ENCODE peak calls at places on chromosomes 16 and 17, in five cellular contexts. K is GM12865, Z is cardiac fibroblast, N is mucosa of descending colon, O is AG09309. Q is an unnamed sample.

GRCh38 chr17:44608732-44609435 is 47.4 kb upstream of the MEIOC start:
- DNase-seq in O (no peak), Z (no peak), N (no peak), K (no peak), Q (no peak)

GRCh38 chr16:85130707-85131028 is 18.4 kb upstream of the CIBAR2 start:
- DNase-seq in Z (no peak), N (no peak), O (no peak), K (no peak), Q (no peak)

GRCh38 chr16:72921620-72922019 is 126.3 kb downstream of the ZFHX3 start:
- DNase-seq in O (no peak), Z (peak), N (no peak), K (no peak), Q (no peak)

GRCh38 chr17:13922885-13923284 is 146.4 kb upstream of the COX10 start:
- DNase-seq in N (no peak), K (no peak), O (no peak), Z (no peak), Q (no peak)

GRCh38 chr17:42653179-42654124 is 5.6 kb upstream of the TUBG2 start:
- DNase-seq in Z (peak), O (peak), K (no peak), N (peak), Q (no peak)

GRCh38 chr17:50565559-50566350 is 5.2 kb downstream of the CACNA1G start:
- DNase-seq in Z (peak), O (no peak), K (peak), N (no peak), Q (no peak)

GRCh38 chr16:51426276-51426675 is 275.2 kb upstream of the SALL1 start:
- DNase-seq in Z (no peak), K (no peak), N (no peak), O (no peak), Q (no peak)

GRCh38 chr17:58632324-58633314 is 59.2 kb downstream of the TEX14 start:
- DNase-seq in Z (no peak), O (no peak), N (no peak), K (no peak), Q (no peak)

GRCh38 chr16:8832383-8833100 is 34.9 kb downstream of the PMM2 start:
- DNase-seq in O (no peak), K (no peak), N (no peak), Z (no peak), Q (no peak)

GRCh38 chr17:33955461-33955860 is 299.6 kb upstream of the CCL2 start:
- DNase-seq in K (no peak), Z (no peak), O (no peak), N (no peak), Q (no peak)

GRCh38 chr17:28728364-28729200 is at the start of gene NEK8:
- DNase-seq in O (no peak), N (peak), Z (peak), K (peak), Q (peak)

GRCh38 chr16:1820096-1820972 is 6.3 kb downstream of the HAGH start:
- DNase-seq in Z (no peak), N (no peak), O (no peak), K (no peak), Q (no peak)

GRCh38 chr16:84207266-84207665 is 16.3 kb downstream of the ADAD2 start:
- DNase-seq in K (no peak), N (no peak), O (no peak), Z (no peak), Q (no peak)

GRCh38 chr17:48615212-48615962 is at the start of gene HOXB8:
- DNase-seq in O (no peak), N (peak), K (no peak), Z (no peak), Q (no peak)

GRCh38 chr16:57670206-57670605 is 2.1 kb downstream of the ADGRG3 start:
- DNase-seq in K (no peak), N (no peak), Z (no peak), O (no peak), Q (no peak)

GRCh38 chr17:56598471-56598870 is 5.0 kb downstream of the NOG start:
- DNase-seq in Z (peak), K (no peak), O (no peak), N (no peak), Q (no peak)

GRCh38 chr17:5291683-5292082 is 9.6 kb downstream of the RABEP1 start:
- DNase-seq in N (no peak), O (no peak), K (no peak), Z (no peak), Q (no peak)

GRCh38 chr17:75270218-75270965 is 639 bp downstream of the MIF4GD start:
- DNase-seq in N (peak), Z (peak), K (peak), O (no peak), Q (no peak)

GRCh38 chr17:46190763-46191162 is 2.5 kb downstream of the KANSL1 start:
- DNase-seq in K (no peak), N (no peak), O (no peak), Z (peak), Q (no peak)
- H3K4me3 ChIP-seq in K (peak), N (no peak), O (peak), Z (peak), Q (peak)

DNA sequence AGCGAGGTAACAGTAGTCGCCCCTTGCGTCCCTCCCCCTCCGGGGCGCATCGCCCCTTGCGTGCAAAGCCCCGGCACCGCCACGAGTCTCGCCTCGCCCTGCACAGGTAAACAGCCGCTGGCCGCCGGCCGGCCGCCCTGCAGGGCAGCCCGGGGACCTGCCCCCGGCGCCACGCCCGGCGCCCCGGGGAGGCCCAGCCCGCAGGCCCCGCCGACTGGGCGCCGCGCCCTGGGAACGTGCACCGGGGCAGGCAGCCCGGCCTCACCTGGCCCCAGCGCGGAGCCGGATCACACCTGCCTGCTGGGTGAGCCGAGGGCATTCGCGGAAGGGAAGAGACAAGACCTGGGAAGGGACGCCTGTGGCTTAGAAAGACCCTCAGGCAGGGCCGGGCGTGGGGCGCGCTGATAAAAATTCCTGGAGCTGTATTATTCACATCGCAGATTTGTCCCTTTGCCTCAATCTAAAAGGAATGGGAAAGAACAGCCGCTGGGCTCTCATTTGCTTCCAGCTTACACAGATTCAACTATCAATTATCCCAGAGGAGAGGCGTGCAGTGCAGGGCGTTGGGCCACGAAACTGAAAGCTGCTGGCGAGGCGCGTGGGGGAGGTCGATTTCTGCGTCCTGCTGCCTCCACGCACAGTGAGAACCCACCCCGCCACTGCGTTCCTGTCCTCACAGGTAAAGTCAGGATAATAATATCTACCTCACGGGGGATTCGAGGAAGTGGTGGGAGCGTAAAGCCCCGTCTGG is 451.9 kb downstream of the SLC39A11 start:
- DNase-seq in Z (no peak), N (peak), O (no peak), K (no peak), Q (no peak)
- H3K4me3 ChIP-seq in Z (peak), N (no peak), O (no peak), K (no peak), Q (peak)

DNA sequence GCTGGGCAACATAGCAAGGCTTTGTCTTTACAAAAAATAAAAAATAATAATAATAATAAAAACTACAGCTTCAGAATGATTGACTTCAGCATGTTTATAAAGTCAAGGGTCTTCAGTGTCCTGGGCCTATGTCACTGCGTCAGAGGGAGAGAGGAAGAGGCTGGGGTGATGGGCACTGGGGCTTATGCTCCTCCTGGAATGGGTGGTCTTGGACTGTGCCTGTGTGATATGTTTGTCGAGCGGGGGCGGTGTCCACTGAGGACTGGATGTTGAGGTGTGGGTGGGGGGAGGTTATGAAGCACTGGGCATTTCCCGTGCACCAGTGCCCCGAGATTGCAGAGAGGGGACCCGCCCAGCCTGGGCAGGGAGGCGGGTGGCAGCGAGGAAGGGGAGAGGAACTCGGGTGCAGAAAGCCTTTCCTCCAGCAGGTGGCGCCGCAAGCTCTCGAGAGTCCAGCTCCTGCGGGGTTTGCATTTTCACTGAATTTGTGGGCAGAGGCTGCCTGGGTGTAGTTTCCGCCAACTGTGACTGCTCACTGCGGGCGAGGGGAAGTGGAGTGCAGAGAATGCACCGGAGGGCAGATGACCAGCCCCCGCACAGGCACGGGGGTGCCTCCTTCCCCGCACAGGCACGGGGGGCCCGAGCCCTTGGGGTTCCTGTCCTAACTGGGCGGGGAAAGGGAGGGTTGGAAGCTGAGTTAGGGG is 190.5 kb downstream of the SEC14L1 start:
- DNase-seq in N (peak), Z (peak), O (no peak), K (peak), Q (no peak)
- H3K4me3 ChIP-seq in N (no peak), Z (peak), O (no peak), K (peak), Q (no peak)

GRCh38 chr16:15907863-15908478 is 19.6 kb upstream of the CEP20 start:
- DNase-seq in K (peak), O (no peak), Z (peak), N (no peak), Q (no peak)
- H3K4me3 ChIP-seq in K (no peak), O (no peak), Z (no peak), N (no peak), Q (no peak)

GRCh38 chr17:38750312-38751121 is 2.0 kb upstream of the PSMB3 start:
- DNase-seq in K (peak), N (no peak), O (no peak), Z (no peak), Q (no peak)

GRCh38 chr17:38751144-38751802 is 1.3 kb upstream of the PSMB3 start:
- DNase-seq in Z (no peak), K (no peak), N (no peak), O (no peak), Q (no peak)

GRCh38 chr17:38749222-38750043 is 1.3 kb upstream of the PCGF2 start:
- DNase-seq in O (no peak), N (peak), K (peak), Z (peak), Q (no peak)

GRCh38 chr17:38748329-38749221 is at the start of gene PCGF2:
- DNase-seq in O (no peak), N (peak), K (peak), Z (peak), Q (peak)

GRCh38 chr17:38750044-38750311 is 1.8 kb upstream of the PCGF2 start:
- DNase-seq in N (no peak), O (no peak), K (no peak), Z (no peak), Q (no peak)
- H3K4me3 ChIP-seq in N (peak), O (peak), K (peak), Z (peak), Q (peak)

Q was measured in AG04450.